ENCODE peak calls at places on chromosomes 5 and 9, in five cellular contexts. One of them, this sample, is unnamed.

GRCh38 chr9:137139468-137140150 is 655 bp downstream of the GRIN1 start:
- DNase-seq in brain microvascular endothelial cell: no peak
- DNase-seq in AG09309: no peak
- DNase-seq in OCI-LY7: no peak
- DNase-seq in heart left ventricle: no peak
- DNase-seq in this sample: no peak

GRCh38 chr9:85914108-85914507 is 26.8 kb upstream of the NAA35 start:
- DNase-seq in AG09309: no peak
- DNase-seq in heart left ventricle: no peak
- DNase-seq in brain microvascular endothelial cell: no peak
- DNase-seq in OCI-LY7: no peak
- DNase-seq in this sample: no peak

GRCh38 chr5:176542135-176542595 is 5.0 kb upstream of the RNF44 start:
- DNase-seq in heart left ventricle: no peak
- DNase-seq in brain microvascular endothelial cell: no peak
- DNase-seq in AG09309: no peak
- DNase-seq in OCI-LY7: peak
- DNase-seq in this sample: no peak

GRCh38 chr9:16152276-16153065 is 599.6 kb downstream of the CCDC171 start:
- DNase-seq in heart left ventricle: no peak
- DNase-seq in OCI-LY7: no peak
- DNase-seq in brain microvascular endothelial cell: no peak
- DNase-seq in AG09309: no peak
- DNase-seq in this sample: peak

GRCh38 chr9:93059097-93059959 is 827 bp downstream of the SUSD3 start:
- DNase-seq in brain microvascular endothelial cell: no peak
- DNase-seq in heart left ventricle: no peak
- DNase-seq in OCI-LY7: peak
- DNase-seq in AG09309: no peak
- DNase-seq in this sample: no peak

GRCh38 chr9:76810377-76810957 is 46.2 kb downstream of the PCA3 start:
- DNase-seq in AG09309: peak
- DNase-seq in OCI-LY7: peak
- DNase-seq in brain microvascular endothelial cell: peak
- DNase-seq in heart left ventricle: no peak
- DNase-seq in this sample: peak

GRCh38 chr5:15463231-15463630 is 36.7 kb upstream of the FBXL7 start:
- DNase-seq in OCI-LY7: no peak
- DNase-seq in AG09309: peak
- DNase-seq in brain microvascular endothelial cell: peak
- DNase-seq in heart left ventricle: no peak
- DNase-seq in this sample: peak

GRCh38 chr5:90530736-90531487 is 1.5 kb upstream of the LYSMD3 start:
- DNase-seq in OCI-LY7: no peak
- DNase-seq in brain microvascular endothelial cell: no peak
- DNase-seq in AG09309: no peak
- DNase-seq in heart left ventricle: no peak
- DNase-seq in this sample: peak

GRCh38 chr9:84811072-84811725 is 141.7 kb downstream of the NTRK2 start:
- DNase-seq in brain microvascular endothelial cell: no peak
- DNase-seq in OCI-LY7: no peak
- DNase-seq in heart left ventricle: no peak
- DNase-seq in AG09309: no peak
- DNase-seq in this sample: no peak

DNA sequence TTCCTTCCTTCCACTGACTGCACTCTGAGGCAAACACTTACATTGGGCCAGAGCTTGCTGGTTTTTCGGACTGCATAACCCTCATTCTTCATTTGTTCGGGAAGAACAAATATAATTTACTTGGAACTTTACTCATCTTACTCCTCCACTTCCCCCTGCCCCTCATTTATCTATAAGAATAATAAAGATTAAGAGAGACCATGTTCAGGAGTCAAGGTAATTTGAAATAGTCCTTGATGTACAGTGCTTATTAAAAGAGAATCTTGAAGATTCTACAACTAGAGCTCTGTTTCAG is 65.6 kb downstream of the BASP1 start:
- DNase-seq in heart left ventricle: no peak
- DNase-seq in AG09309: no peak
- DNase-seq in brain microvascular endothelial cell: no peak
- DNase-seq in OCI-LY7: no peak
- DNase-seq in this sample: no peak
- H3K4me3 ChIP-seq in heart left ventricle: no peak
- H3K4me3 ChIP-seq in AG09309: no peak
- H3K4me3 ChIP-seq in brain microvascular endothelial cell: no peak
- H3K4me3 ChIP-seq in OCI-LY7: peak
- H3K4me3 ChIP-seq in this sample: no peak

DNA sequence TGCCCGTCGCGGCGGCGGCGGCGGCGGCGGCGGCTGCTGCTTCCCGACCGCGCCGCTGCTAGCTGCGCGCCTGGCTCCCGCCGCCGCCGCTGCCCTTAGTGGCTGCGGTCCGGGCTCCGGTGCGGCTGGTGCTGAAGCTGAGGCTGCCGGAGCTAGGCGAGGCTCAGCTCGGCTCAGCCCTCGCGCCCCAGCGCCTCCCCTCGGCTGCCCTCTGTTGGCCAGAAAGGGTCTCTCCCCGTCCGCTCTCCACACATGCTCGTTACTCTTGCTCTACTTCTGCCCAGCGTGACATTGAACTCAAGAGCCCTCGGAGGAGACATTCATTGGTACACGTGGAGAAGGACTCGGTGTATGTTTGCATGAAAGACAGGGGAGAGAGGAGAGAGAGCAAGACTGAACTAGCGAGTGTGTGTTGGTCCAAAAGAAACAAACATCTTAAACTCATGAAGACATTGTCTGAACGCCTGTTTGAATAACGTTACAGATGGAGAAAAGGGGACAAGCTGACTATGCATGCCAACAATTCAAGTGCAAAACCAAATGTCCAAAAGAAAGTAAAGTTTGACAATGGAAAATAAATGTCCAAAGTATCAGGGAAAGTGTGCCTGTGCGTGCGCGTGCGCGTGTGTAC is at the start of gene HCN1:
- DNase-seq in AG09309: peak
- DNase-seq in heart left ventricle: peak
- DNase-seq in brain microvascular endothelial cell: peak
- DNase-seq in OCI-LY7: no peak
- DNase-seq in this sample: peak
- TF ChIP-seq CTCF in AG09309: peak
- TF ChIP-seq CTCF in heart left ventricle: peak
- TF ChIP-seq CTCF in brain microvascular endothelial cell: peak
- TF ChIP-seq CTCF in OCI-LY7: no peak
- TF ChIP-seq CTCF in this sample: peak

DNA sequence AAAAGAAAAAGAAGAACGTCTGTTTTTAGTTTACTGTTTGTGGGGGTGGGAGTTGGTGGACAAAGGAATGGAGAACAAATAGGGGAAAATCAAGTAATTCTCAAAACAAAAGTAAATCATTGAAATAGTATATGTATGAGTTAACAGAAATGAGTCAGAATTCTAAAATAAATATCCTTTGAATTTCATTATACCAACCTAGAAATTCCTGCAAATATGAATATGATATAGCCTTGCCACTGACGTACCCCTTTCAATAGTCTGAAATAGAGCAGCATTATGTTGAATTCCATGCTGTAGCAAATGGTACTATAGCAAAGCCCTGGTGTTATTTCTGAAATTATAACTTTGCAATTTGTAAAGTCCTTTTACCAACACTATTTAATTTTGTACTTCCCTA is 29.7 kb upstream of the DTWD2 start:
- DNase-seq in AG09309: no peak
- DNase-seq in OCI-LY7: no peak
- DNase-seq in brain microvascular endothelial cell: no peak
- DNase-seq in heart left ventricle: no peak
- DNase-seq in this sample: no peak
- H3K4me3 ChIP-seq in AG09309: no peak
- H3K4me3 ChIP-seq in OCI-LY7: no peak
- H3K4me3 ChIP-seq in brain microvascular endothelial cell: no peak
- H3K4me3 ChIP-seq in heart left ventricle: no peak
- H3K4me3 ChIP-seq in this sample: no peak

GRCh38 chr9:101029300-101030021 is 934 bp downstream of the PLPPR1 start:
- DNase-seq in OCI-LY7: no peak
- DNase-seq in AG09309: no peak
- DNase-seq in brain microvascular endothelial cell: no peak
- DNase-seq in heart left ventricle: no peak
- DNase-seq in this sample: no peak

GRCh38 chr9:101027733-101028345 is 688 bp upstream of the PLPPR1 start:
- DNase-seq in AG09309: no peak
- DNase-seq in heart left ventricle: no peak
- DNase-seq in brain microvascular endothelial cell: no peak
- DNase-seq in OCI-LY7: no peak
- DNase-seq in this sample: no peak

GRCh38 chr9:101027246-101027645 is 1.3 kb upstream of the PLPPR1 start:
- DNase-seq in heart left ventricle: no peak
- DNase-seq in AG09309: no peak
- DNase-seq in OCI-LY7: no peak
- DNase-seq in brain microvascular endothelial cell: no peak
- DNase-seq in this sample: no peak

GRCh38 chr9:101030022-101030391 is 1.5 kb downstream of the PLPPR1 start:
- DNase-seq in heart left ventricle: no peak
- DNase-seq in OCI-LY7: no peak
- DNase-seq in AG09309: no peak
- DNase-seq in brain microvascular endothelial cell: no peak
- DNase-seq in this sample: no peak

GRCh38 chr9:101028346-101029299 is at the start of gene PLPPR1:
- DNase-seq in OCI-LY7: no peak
- DNase-seq in AG09309: no peak
- DNase-seq in brain microvascular endothelial cell: peak
- DNase-seq in heart left ventricle: peak
- DNase-seq in this sample: peak
- TF ChIP-seq CTCF in OCI-LY7: no peak
- TF ChIP-seq CTCF in AG09309: no peak
- TF ChIP-seq CTCF in brain microvascular endothelial cell: no peak
- TF ChIP-seq CTCF in heart left ventricle: no peak
- TF ChIP-seq CTCF in this sample: no peak

GRCh38 chr9:20041717-20042116 is 252.9 kb upstream of the SLC24A2 start:
- DNase-seq in AG09309: no peak
- DNase-seq in OCI-LY7: no peak
- DNase-seq in brain microvascular endothelial cell: no peak
- DNase-seq in heart left ventricle: peak
- DNase-seq in this sample: no peak

GRCh38 chr9:20043035-20043434 is 254.2 kb upstream of the SLC24A2 start:
- DNase-seq in brain microvascular endothelial cell: no peak
- DNase-seq in heart left ventricle: no peak
- DNase-seq in OCI-LY7: no peak
- DNase-seq in AG09309: no peak
- DNase-seq in this sample: no peak

GRCh38 chr9:20043461-20043860 is 254.6 kb upstream of the SLC24A2 start:
- DNase-seq in brain microvascular endothelial cell: no peak
- DNase-seq in AG09309: no peak
- DNase-seq in OCI-LY7: no peak
- DNase-seq in heart left ventricle: no peak
- DNase-seq in this sample: no peak

GRCh38 chr9:20042312-20042711 is 253.5 kb upstream of the SLC24A2 start:
- DNase-seq in AG09309: no peak
- DNase-seq in brain microvascular endothelial cell: no peak
- DNase-seq in OCI-LY7: no peak
- DNase-seq in heart left ventricle: no peak
- DNase-seq in this sample: no peak

DNA sequence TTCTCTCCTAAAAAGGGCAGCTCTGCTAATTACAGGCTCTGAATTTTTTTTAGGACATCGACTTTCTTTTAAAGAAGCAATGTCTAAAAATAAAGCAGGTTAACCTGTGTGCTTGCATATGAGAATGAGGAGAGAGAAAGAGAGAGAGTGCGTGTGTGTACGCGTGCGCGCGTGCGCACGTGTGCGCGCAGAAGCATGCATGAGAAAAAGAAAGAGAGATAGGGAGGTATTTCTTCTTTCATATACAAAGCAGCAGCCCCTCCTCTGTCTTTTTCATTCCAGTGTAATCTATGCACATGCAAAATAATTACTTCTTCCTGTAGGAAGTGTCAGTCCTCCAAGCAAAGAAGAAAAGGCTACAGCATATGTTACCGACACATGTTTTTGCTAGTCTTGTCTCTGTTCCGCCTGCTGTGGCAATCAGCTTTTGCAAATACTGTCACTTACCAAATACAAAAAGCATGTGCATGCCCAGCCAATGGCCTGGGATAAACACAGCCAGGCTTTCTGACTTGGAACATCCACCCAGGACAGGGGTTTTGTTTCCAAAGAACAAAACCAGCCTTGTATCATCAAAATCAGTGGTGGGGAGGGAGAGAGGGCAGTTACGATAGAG is 252.3 kb upstream of the SLC24A2 start:
- DNase-seq in brain microvascular endothelial cell: no peak
- DNase-seq in heart left ventricle: no peak
- DNase-seq in OCI-LY7: no peak
- DNase-seq in AG09309: no peak
- DNase-seq in this sample: no peak
- H3K4me3 ChIP-seq in brain microvascular endothelial cell: no peak
- H3K4me3 ChIP-seq in heart left ventricle: no peak
- H3K4me3 ChIP-seq in OCI-LY7: no peak
- H3K4me3 ChIP-seq in AG09309: no peak
- H3K4me3 ChIP-seq in this sample: no peak

GRCh38 chr5:73946278-73946677 is 320.3 kb downstream of the ARHGEF28 start:
- DNase-seq in brain microvascular endothelial cell: no peak
- DNase-seq in OCI-LY7: peak
- DNase-seq in heart left ventricle: no peak
- DNase-seq in AG09309: no peak
- DNase-seq in this sample: no peak

GRCh38 chr5:73944581-73944980 is 318.6 kb downstream of the ARHGEF28 start:
- DNase-seq in heart left ventricle: no peak
- DNase-seq in AG09309: no peak
- DNase-seq in brain microvascular endothelial cell: no peak
- DNase-seq in OCI-LY7: no peak
- DNase-seq in this sample: no peak

GRCh38 chr5:73946926-73947455 is 321.0 kb downstream of the ARHGEF28 start:
- DNase-seq in OCI-LY7: no peak
- DNase-seq in brain microvascular endothelial cell: no peak
- DNase-seq in AG09309: no peak
- DNase-seq in heart left ventricle: no peak
- DNase-seq in this sample: no peak

GRCh38 chr5:73943375-73943774 is 317.4 kb downstream of the ARHGEF28 start:
- DNase-seq in brain microvascular endothelial cell: no peak
- DNase-seq in heart left ventricle: no peak
- DNase-seq in AG09309: no peak
- DNase-seq in OCI-LY7: no peak
- DNase-seq in this sample: no peak

GRCh38 chr5:73945505-73945904 is 319.5 kb downstream of the ARHGEF28 start:
- DNase-seq in AG09309: no peak
- DNase-seq in heart left ventricle: no peak
- DNase-seq in brain microvascular endothelial cell: no peak
- DNase-seq in OCI-LY7: no peak
- DNase-seq in this sample: no peak
- TF ChIP-seq CTCF in AG09309: peak
- TF ChIP-seq CTCF in heart left ventricle: no peak
- TF ChIP-seq CTCF in brain microvascular endothelial cell: peak
- TF ChIP-seq CTCF in OCI-LY7: peak
- TF ChIP-seq CTCF in this sample: no peak

This sample was measured in fibroblast of the aortic adventitia.